ENCODE peak calls at places on chromosomes 13 and 19, in seven cellular contexts. One of them, this sample, is unnamed.

GRCh38 chr19:35120492-35120891 is 4.9 kb downstream of the FXYD3 start:
- DNase-seq in A549: peak
- DNase-seq in body of pancreas: peak
- DNase-seq in WTC11: no peak
- DNase-seq in activated B cell treated with CpG ODN at 0.5 μM for 24 hours: no peak
- DNase-seq in nephron progenitor cell: no peak
- DNase-seq in heart right ventricle: no peak
- DNase-seq in this sample: no peak

GRCh38 chr13:44801990-44802389 is 187.3 kb downstream of the NUFIP1 start:
- DNase-seq in body of pancreas: no peak
- DNase-seq in heart right ventricle: no peak
- DNase-seq in WTC11: no peak
- DNase-seq in nephron progenitor cell: no peak
- DNase-seq in activated B cell treated with CpG ODN at 0.5 μM for 24 hours: no peak
- DNase-seq in A549: peak
- DNase-seq in this sample: no peak

GRCh38 chr13:113034451-113035208 is 65.6 kb downstream of the MCF2L start:
- DNase-seq in WTC11: peak
- DNase-seq in body of pancreas: peak
- DNase-seq in nephron progenitor cell: peak
- DNase-seq in heart right ventricle: peak
- DNase-seq in A549: peak
- DNase-seq in activated B cell treated with CpG ODN at 0.5 μM for 24 hours: no peak
- DNase-seq in this sample: peak

GRCh38 chr13:109465151-109465550 is 321.2 kb downstream of the IRS2 start:
- DNase-seq in heart right ventricle: no peak
- DNase-seq in activated B cell treated with CpG ODN at 0.5 μM for 24 hours: no peak
- DNase-seq in A549: peak
- DNase-seq in body of pancreas: no peak
- DNase-seq in WTC11: no peak
- DNase-seq in nephron progenitor cell: no peak
- DNase-seq in this sample: no peak

GRCh38 chr19:42276821-42277220 is 7.8 kb downstream of the CIC start:
- DNase-seq in WTC11: no peak
- DNase-seq in activated B cell treated with CpG ODN at 0.5 μM for 24 hours: no peak
- DNase-seq in A549: no peak
- DNase-seq in heart right ventricle: no peak
- DNase-seq in nephron progenitor cell: no peak
- DNase-seq in body of pancreas: no peak
- DNase-seq in this sample: no peak

GRCh38 chr19:16824658-16825311 is 4.4 kb upstream of the SIN3B start:
- DNase-seq in activated B cell treated with CpG ODN at 0.5 μM for 24 hours: no peak
- DNase-seq in A549: no peak
- DNase-seq in nephron progenitor cell: no peak
- DNase-seq in heart right ventricle: no peak
- DNase-seq in WTC11: no peak
- DNase-seq in body of pancreas: no peak
- DNase-seq in this sample: no peak

GRCh38 chr19:22286151-22286810 is at the start of gene ZNF729:
- DNase-seq in WTC11: no peak
- DNase-seq in A549: no peak
- DNase-seq in nephron progenitor cell: no peak
- DNase-seq in heart right ventricle: peak
- DNase-seq in body of pancreas: no peak
- DNase-seq in activated B cell treated with CpG ODN at 0.5 μM for 24 hours: no peak
- DNase-seq in this sample: no peak

GRCh38 chr13:51793570-51794273 is 10.2 kb downstream of the DHRS12 start:
- DNase-seq in nephron progenitor cell: no peak
- DNase-seq in A549: peak
- DNase-seq in body of pancreas: peak
- DNase-seq in WTC11: no peak
- DNase-seq in activated B cell treated with CpG ODN at 0.5 μM for 24 hours: peak
- DNase-seq in heart right ventricle: no peak
- DNase-seq in this sample: no peak

GRCh38 chr19:34145741-34146202 is 26.5 kb upstream of the LSM14A start:
- DNase-seq in WTC11: peak
- DNase-seq in body of pancreas: peak
- DNase-seq in nephron progenitor cell: peak
- DNase-seq in heart right ventricle: peak
- DNase-seq in A549: peak
- DNase-seq in activated B cell treated with CpG ODN at 0.5 μM for 24 hours: no peak
- DNase-seq in this sample: peak

GRCh38 chr19:39916851-39917396 is 17.5 kb downstream of the FCGBP start:
- DNase-seq in heart right ventricle: no peak
- DNase-seq in body of pancreas: no peak
- DNase-seq in nephron progenitor cell: no peak
- DNase-seq in WTC11: no peak
- DNase-seq in activated B cell treated with CpG ODN at 0.5 μM for 24 hours: no peak
- DNase-seq in A549: no peak
- DNase-seq in this sample: no peak

GRCh38 chr13:46845146-46845545 is 48.2 kb upstream of the ESD start:
- DNase-seq in heart right ventricle: no peak
- DNase-seq in body of pancreas: no peak
- DNase-seq in WTC11: no peak
- DNase-seq in nephron progenitor cell: no peak
- DNase-seq in A549: no peak
- DNase-seq in activated B cell treated with CpG ODN at 0.5 μM for 24 hours: no peak
- DNase-seq in this sample: no peak

GRCh38 chr13:84433024-84433423 is 550.8 kb upstream of the SLITRK1 start:
- DNase-seq in A549: no peak
- DNase-seq in WTC11: no peak
- DNase-seq in activated B cell treated with CpG ODN at 0.5 μM for 24 hours: no peak
- DNase-seq in heart right ventricle: no peak
- DNase-seq in body of pancreas: no peak
- DNase-seq in nephron progenitor cell: no peak
- DNase-seq in this sample: no peak

GRCh38 chr13:32255744-32256120 is 59.4 kb downstream of the ZAR1L start:
- DNase-seq in body of pancreas: no peak
- DNase-seq in WTC11: no peak
- DNase-seq in activated B cell treated with CpG ODN at 0.5 μM for 24 hours: no peak
- DNase-seq in heart right ventricle: no peak
- DNase-seq in nephron progenitor cell: no peak
- DNase-seq in A549: no peak
- DNase-seq in this sample: no peak

GRCh38 chr19:49447485-49448431 is 3.9 kb downstream of the PIH1D1 start:
- DNase-seq in nephron progenitor cell: peak
- DNase-seq in body of pancreas: peak
- DNase-seq in activated B cell treated with CpG ODN at 0.5 μM for 24 hours: no peak
- DNase-seq in A549: peak
- DNase-seq in WTC11: peak
- DNase-seq in heart right ventricle: no peak
- DNase-seq in this sample: no peak

GRCh38 chr13:106405731-106406130 is 129.7 kb downstream of the EFNB2 start:
- DNase-seq in WTC11: no peak
- DNase-seq in A549: no peak
- DNase-seq in heart right ventricle: no peak
- DNase-seq in nephron progenitor cell: no peak
- DNase-seq in activated B cell treated with CpG ODN at 0.5 μM for 24 hours: no peak
- DNase-seq in body of pancreas: no peak
- DNase-seq in this sample: no peak

GRCh38 chr19:42323473-42323851 is 2.0 kb upstream of the MEGF8 start:
- DNase-seq in WTC11: peak
- DNase-seq in body of pancreas: no peak
- DNase-seq in nephron progenitor cell: peak
- DNase-seq in activated B cell treated with CpG ODN at 0.5 μM for 24 hours: no peak
- DNase-seq in heart right ventricle: no peak
- DNase-seq in A549: no peak
- DNase-seq in this sample: no peak

GRCh38 chr13:114027046-114027760 is 53.3 kb upstream of the C13orf46 start:
- DNase-seq in heart right ventricle: peak
- DNase-seq in body of pancreas: no peak
- DNase-seq in activated B cell treated with CpG ODN at 0.5 μM for 24 hours: no peak
- DNase-seq in A549: no peak
- DNase-seq in nephron progenitor cell: no peak
- DNase-seq in WTC11: no peak
- DNase-seq in this sample: peak

GRCh38 chr13:38582133-38582532 is 104.7 kb upstream of the FREM2 start:
- DNase-seq in nephron progenitor cell: peak
- DNase-seq in WTC11: no peak
- DNase-seq in heart right ventricle: peak
- DNase-seq in activated B cell treated with CpG ODN at 0.5 μM for 24 hours: no peak
- DNase-seq in body of pancreas: peak
- DNase-seq in A549: peak
- DNase-seq in this sample: no peak

GRCh38 chr19:54388001-54388802 is 23.5 kb upstream of the LAIR1 start:
- DNase-seq in activated B cell treated with CpG ODN at 0.5 μM for 24 hours: no peak
- DNase-seq in heart right ventricle: no peak
- DNase-seq in A549: no peak
- DNase-seq in body of pancreas: peak
- DNase-seq in nephron progenitor cell: peak
- DNase-seq in WTC11: peak
- DNase-seq in this sample: no peak

GRCh38 chr19:5801796-5802616 is 2.9 kb upstream of the NRTN start:
- DNase-seq in activated B cell treated with CpG ODN at 0.5 μM for 24 hours: no peak
- DNase-seq in A549: peak
- DNase-seq in WTC11: peak
- DNase-seq in heart right ventricle: no peak
- DNase-seq in nephron progenitor cell: peak
- DNase-seq in body of pancreas: no peak
- DNase-seq in this sample: peak

GRCh38 chr19:55913643-55914268 is 18.4 kb downstream of the NLRP13 start:
- DNase-seq in body of pancreas: no peak
- DNase-seq in A549: no peak
- DNase-seq in WTC11: no peak
- DNase-seq in heart right ventricle: no peak
- DNase-seq in activated B cell treated with CpG ODN at 0.5 μM for 24 hours: no peak
- DNase-seq in nephron progenitor cell: no peak
- DNase-seq in this sample: no peak
- TF ChIP-seq CTCF in body of pancreas: no peak
- TF ChIP-seq CTCF in A549: no peak
- TF ChIP-seq CTCF in WTC11: no peak
- TF ChIP-seq CTCF in heart right ventricle: no peak
- TF ChIP-seq CTCF in activated B cell treated with CpG ODN at 0.5 μM for 24 hours: no peak
- TF ChIP-seq CTCF in nephron progenitor cell: no peak
- TF ChIP-seq CTCF in this sample: no peak

DNA sequence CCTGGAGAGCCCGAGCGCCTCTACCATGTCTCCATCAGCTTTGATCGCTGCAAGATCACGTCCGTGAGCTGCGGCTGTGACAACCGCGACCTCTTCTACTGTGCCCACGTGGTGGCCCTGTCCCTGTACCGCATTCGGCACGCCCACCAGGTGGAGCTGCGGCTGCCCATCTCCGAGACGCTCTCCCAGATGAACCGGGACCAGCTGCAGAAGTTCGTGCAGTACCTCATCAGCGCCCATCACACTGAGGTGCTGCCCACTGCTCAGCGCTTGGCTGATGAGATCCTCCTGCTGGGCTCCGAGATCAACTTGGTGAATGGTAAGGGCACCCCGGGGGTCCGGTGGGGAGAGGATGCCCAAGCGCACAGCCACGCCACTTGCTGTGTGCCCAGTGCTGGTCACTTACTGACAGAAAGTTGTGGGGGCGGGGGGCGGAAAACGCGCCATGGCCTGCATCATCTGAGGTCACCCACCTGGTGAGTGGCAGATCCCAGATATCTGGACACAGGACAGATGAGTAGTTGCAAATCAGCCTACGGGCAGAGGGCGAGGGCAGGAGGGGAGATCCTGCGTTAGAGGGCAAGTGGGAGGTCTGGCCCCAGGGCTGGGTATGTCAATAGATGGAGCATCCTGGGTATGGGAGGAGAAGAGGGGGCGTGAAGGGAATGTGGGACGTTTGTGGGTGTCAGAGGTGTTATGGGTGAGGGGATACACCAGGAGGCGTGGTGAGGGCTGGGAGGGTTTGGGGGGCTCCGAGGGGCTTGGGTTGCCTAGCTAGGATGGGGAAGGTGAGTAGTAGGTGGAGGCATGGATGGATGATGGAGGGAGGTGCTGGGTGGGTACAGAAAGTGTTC is 9.8 kb downstream of the ZSWIM4 start:
- DNase-seq in activated B cell treated with CpG ODN at 0.5 μM for 24 hours: no peak
- DNase-seq in WTC11: peak
- DNase-seq in body of pancreas: peak
- DNase-seq in nephron progenitor cell: peak
- DNase-seq in heart right ventricle: no peak
- DNase-seq in A549: no peak
- DNase-seq in this sample: peak
- TF ChIP-seq CTCF in activated B cell treated with CpG ODN at 0.5 μM for 24 hours: no peak
- TF ChIP-seq CTCF in WTC11: peak
- TF ChIP-seq CTCF in body of pancreas: peak
- TF ChIP-seq CTCF in nephron progenitor cell: peak
- TF ChIP-seq CTCF in heart right ventricle: peak
- TF ChIP-seq CTCF in A549: no peak
- TF ChIP-seq CTCF in this sample: peak

GRCh38 chr13:28717170-28717569 is 1.6 kb downstream of the SLC46A3 start:
- DNase-seq in WTC11: no peak
- DNase-seq in activated B cell treated with CpG ODN at 0.5 μM for 24 hours: no peak
- DNase-seq in body of pancreas: no peak
- DNase-seq in heart right ventricle: no peak
- DNase-seq in A549: no peak
- DNase-seq in nephron progenitor cell: no peak
- DNase-seq in this sample: no peak

GRCh38 chr13:28718186-28718537 is 608 bp downstream of the SLC46A3 start:
- DNase-seq in activated B cell treated with CpG ODN at 0.5 μM for 24 hours: no peak
- DNase-seq in WTC11: no peak
- DNase-seq in A549: no peak
- DNase-seq in nephron progenitor cell: no peak
- DNase-seq in heart right ventricle: no peak
- DNase-seq in body of pancreas: peak
- DNase-seq in this sample: no peak

GRCh38 chr13:28718538-28719226 is at the start of gene SLC46A3:
- DNase-seq in body of pancreas: peak
- DNase-seq in WTC11: peak
- DNase-seq in activated B cell treated with CpG ODN at 0.5 μM for 24 hours: peak
- DNase-seq in A549: peak
- DNase-seq in nephron progenitor cell: peak
- DNase-seq in heart right ventricle: peak
- DNase-seq in this sample: peak

GRCh38 chr13:28714651-28715050 is 4.1 kb downstream of the SLC46A3 start:
- DNase-seq in activated B cell treated with CpG ODN at 0.5 μM for 24 hours: no peak
- DNase-seq in A549: no peak
- DNase-seq in heart right ventricle: no peak
- DNase-seq in nephron progenitor cell: no peak
- DNase-seq in WTC11: no peak
- DNase-seq in body of pancreas: no peak
- DNase-seq in this sample: no peak

DNA sequence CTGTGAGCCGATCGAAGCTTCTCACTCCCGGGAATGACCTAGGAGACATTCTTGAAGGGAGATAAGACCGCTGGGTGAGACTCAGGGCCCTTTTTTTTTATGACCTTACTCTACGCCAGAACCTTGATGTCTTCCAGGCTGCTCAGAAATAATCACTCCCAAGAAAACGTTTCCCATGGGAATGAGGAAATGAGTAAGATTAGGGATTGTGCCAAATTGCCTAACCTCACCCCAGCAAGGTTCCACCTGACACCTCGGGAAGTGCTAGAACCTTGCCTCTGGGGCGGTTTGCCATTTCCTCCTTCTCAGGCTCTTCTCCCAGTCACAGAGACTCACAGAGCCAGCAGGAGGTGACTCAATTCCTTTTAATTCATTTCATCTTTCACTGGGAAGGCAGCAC is 2.3 kb downstream of the SLC46A3 start:
- DNase-seq in WTC11: no peak
- DNase-seq in body of pancreas: peak
- DNase-seq in A549: peak
- DNase-seq in heart right ventricle: peak
- DNase-seq in nephron progenitor cell: no peak
- DNase-seq in activated B cell treated with CpG ODN at 0.5 μM for 24 hours: no peak
- DNase-seq in this sample: no peak
- TF ChIP-seq CTCF in WTC11: no peak
- TF ChIP-seq CTCF in body of pancreas: no peak
- TF ChIP-seq CTCF in A549: no peak
- TF ChIP-seq CTCF in heart right ventricle: no peak
- TF ChIP-seq CTCF in nephron progenitor cell: no peak
- TF ChIP-seq CTCF in activated B cell treated with CpG ODN at 0.5 μM for 24 hours: no peak
- TF ChIP-seq CTCF in this sample: no peak

GRCh38 chr19:3586124-3586626 is 897 bp downstream of the GIPC3 start:
- DNase-seq in body of pancreas: no peak
- DNase-seq in A549: no peak
- DNase-seq in activated B cell treated with CpG ODN at 0.5 μM for 24 hours: peak
- DNase-seq in heart right ventricle: no peak
- DNase-seq in WTC11: peak
- DNase-seq in nephron progenitor cell: peak
- DNase-seq in this sample: peak
- TF ChIP-seq CTCF in body of pancreas: peak
- TF ChIP-seq CTCF in A549: peak
- TF ChIP-seq CTCF in activated B cell treated with CpG ODN at 0.5 μM for 24 hours: peak
- TF ChIP-seq CTCF in heart right ventricle: peak
- TF ChIP-seq CTCF in WTC11: peak
- TF ChIP-seq CTCF in nephron progenitor cell: peak
- TF ChIP-seq CTCF in this sample: peak

This sample was measured in glutamatergic neuron.